ENCODE peak calls at places on chromosomes 3 and 15, in four cellular contexts. Q is NCI-H2029 treated with DMSO at 0.1 percent for 48 hours; H is right cardiac atrium; J is stimulated activated effector memory CD8-positive, alpha-beta T cell treated with anti-CD3 and anti-CD28 coated beads, Interleukin-12 subunit alpha, Interleukin-12 subunit beta, amount 100 ng/mL, for 72 hours. U is an unnamed sample.

GRCh38 chr15:92619380-92620101 is 36.0 kb downstream of the FAM174B start:
- DNase-seq in H (no peak), Q (no peak), J (no peak), U (no peak)

GRCh38 chr3:156611870-156612494 is 57.1 kb upstream of the SSR3 start:
- DNase-seq in J (no peak), H (no peak), Q (peak), U (no peak)

GRCh38 chr3:48125026-48125704 is 63.1 kb downstream of the CDC25A start:
- DNase-seq in H (no peak), J (no peak), Q (no peak), U (no peak)

GRCh38 chr15:58472821-58473581 is 41.2 kb downstream of the LIPC start:
- DNase-seq in J (peak), H (no peak), Q (no peak), U (peak)

GRCh38 chr3:108513961-108514360 is 3.6 kb upstream of the MYH15 start:
- DNase-seq in J (no peak), Q (no peak), H (no peak), U (no peak)

GRCh38 chr15:63365004-63365555 is 16.6 kb downstream of the CA12 start:
- DNase-seq in Q (no peak), H (no peak), J (no peak), U (no peak)

GRCh38 chr3:107767897-107768605 is 245.3 kb downstream of the BBX start:
- DNase-seq in H (no peak), Q (no peak), J (no peak), U (no peak)

GRCh38 chr15:82894971-82895520 is 57.5 kb downstream of the HOMER2 start:
- DNase-seq in Q (no peak), J (no peak), H (no peak), U (no peak)

GRCh38 chr3:112405845-112406244 is 72.9 kb downstream of the CD200 start:
- DNase-seq in Q (no peak), J (no peak), H (no peak), U (peak)

GRCh38 chr15:90173372-90173771 is 27.8 kb upstream of the SEMA4B start:
- DNase-seq in Q (no peak), J (no peak), H (no peak), U (no peak)

GRCh38 chr3:184805351-184806038 is 6.5 kb upstream of the VPS8 start:
- DNase-seq in H (no peak), J (no peak), Q (peak), U (no peak)

GRCh38 chr3:131361464-131362421 is 19.8 kb upstream of the NUDT16 start:
- DNase-seq in Q (peak), H (peak), J (no peak), U (no peak)

GRCh38 chr3:15007681-15008141 is 57.4 kb downstream of the MRPS25 start:
- DNase-seq in J (no peak), H (no peak), Q (peak), U (no peak)

GRCh38 chr15:34336947-34337556 is 529 bp downstream of the SLC12A6 start:
- DNase-seq in Q (no peak), H (peak), J (no peak), U (no peak)

GRCh38 chr15:78938608-78939488 is 6.0 kb downstream of the CTSH start:
- DNase-seq in J (no peak), H (no peak), Q (no peak), U (no peak)

GRCh38 chr3:88222343-88222742 is 72.6 kb downstream of the C3orf38 start:
- DNase-seq in H (no peak), J (no peak), Q (no peak), U (no peak)

GRCh38 chr3:192917508-192918274 is at the start of gene MB21D2:
- DNase-seq in J (peak), Q (peak), H (peak), U (peak)

GRCh38 chr3:105598047-105598796 is 231.5 kb downstream of the ALCAM start:
- DNase-seq in J (no peak), Q (no peak), H (no peak), U (no peak)

GRCh38 chr3:189588061-189588817 is 43.0 kb upstream of the TP63 start:
- DNase-seq in H (no peak), J (no peak), Q (no peak), U (no peak)

GRCh38 chr15:85688703-85689102 is 106.0 kb downstream of the KLHL25 start:
- DNase-seq in H (no peak), Q (no peak), J (no peak), U (no peak)

GRCh38 chr15:87944051-87944450 is 312.5 kb downstream of the NTRK3 start:
- DNase-seq in H (no peak), J (no peak), Q (no peak), U (no peak)

GRCh38 chr3:27589795-27590194 is 105.6 kb upstream of the SLC4A7 start:
- DNase-seq in H (no peak), Q (no peak), J (no peak), U (no peak)

GRCh38 chr15:89444855-89445254 is 51.5 kb downstream of the RHCG start:
- DNase-seq in J (no peak), H (no peak), Q (no peak), U (no peak)